ENCODE peak calls at places on chromosomes 13 and 19, in six cellular contexts. S, G, N, B, H and V are unnamed samples.

GRCh38 chr13:93496985-93497673 is 270.5 kb downstream of the GPC6 start:
- DNase-seq in B (no peak), N (no peak), S (peak; percentile 67), G (no peak), H (no peak), V (no peak)

GRCh38 chr13:91185294-91185863 is 162.1 kb upstream of the MIR17HG start:
- DNase-seq in H (no peak), B (no peak), N (no peak), S (peak; percentile 17), G (no peak), V (no peak)

GRCh38 chr19:41341669-41342490 is 11.8 kb downstream of the TGFB1 start:
- DNase-seq in G (no peak), H (no peak), N (no peak), S (peak; percentile 34), B (peak; percentile 9), V (no peak)

GRCh38 chr13:98214008-98214643 is 37.1 kb upstream of the RNF113B start:
- DNase-seq in B (no peak), G (no peak), H (no peak), N (peak; percentile 31), S (no peak), V (no peak)

GRCh38 chr19:3672993-3673392 is 27.3 kb downstream of the PIP5K1C start:
- DNase-seq in S (no peak), H (no peak), G (no peak), B (no peak), N (no peak), V (no peak)

GRCh38 chr13:104750377-104750776 is 1684.2 kb upstream of the SLC10A2 start:
- DNase-seq in N (no peak), B (no peak), G (no peak), H (no peak), S (no peak), V (no peak)

GRCh38 chr19:38361633-38362075 is 12.7 kb upstream of the PSMD8 start:
- DNase-seq in G (peak; percentile 85), H (peak; percentile 54), S (peak; percentile 75), N (peak; percentile 85), B (peak; percentile 24), V (peak; percentile 89)

GRCh38 chr19:40366697-40367561 is 18.4 kb downstream of the PLD3 start:
- DNase-seq in G (no peak), B (no peak), N (no peak), S (no peak), H (no peak), V (no peak)

GRCh38 chr13:76928456-76928855 is 19.9 kb upstream of the ACOD1 start:
- DNase-seq in N (no peak), H (no peak), B (no peak), G (no peak), S (peak; percentile 19), V (no peak)

GRCh38 chr13:83620535-83621220 is 261.6 kb downstream of the SLITRK1 start:
- DNase-seq in N (no peak), B (no peak), H (no peak), S (no peak), G (no peak), V (no peak)

GRCh38 chr19:33437351-33438015 is 64.0 kb downstream of the CEBPG start:
- DNase-seq in S (no peak), G (peak; percentile 2), B (no peak), N (no peak), H (no peak), V (peak; percentile 11)

GRCh38 chr13:91950803-91951202 is 552.4 kb downstream of the GPC5 start:
- DNase-seq in B (no peak), H (no peak), S (no peak), N (no peak), G (no peak), V (no peak)

GRCh38 chr13:73556902-73557301 is 498.1 kb downstream of the KLF5 start:
- DNase-seq in G (no peak), B (no peak), N (no peak), H (no peak), S (peak; percentile 36), V (no peak)

GRCh38 chr13:35704331-35704730 is 227.8 kb upstream of the MAB21L1 start:
- DNase-seq in H (no peak), G (no peak), B (no peak), S (no peak), N (no peak), V (no peak)